ENCODE peak calls at places on chromosome 15, in nine cellular contexts. A is transverse colon, Y is body of pancreas, D is A549, N is K562, P is GM12892, O is breast epithelium, Z is H1, H is stomach. V is an unnamed sample.

GRCh38 chr15:89149501-89150101 is 61.3 kb downstream of the ABHD2 start:
- DNase-seq in A (no peak), Y (no peak), D (no peak), N (no peak), P (no peak), O (no peak), Z (no peak), H (no peak), V (no peak)

GRCh38 chr15:93362821-93363220 is 273.8 kb upstream of the RGMA start:
- DNase-seq in A (no peak), Y (no peak), D (no peak), N (peak; percentile 3), P (no peak), O (no peak), Z (no peak), H (no peak), V (no peak)

GRCh38 chr15:65085990-65086679 is 9.6 kb downstream of the KBTBD13 start:
- DNase-seq in A (peak; percentile 57), Y (peak; percentile 35), D (peak; percentile 64), N (peak; percentile 64), P (no peak), O (peak; percentile 53), Z (no peak), H (peak; percentile 38), V (peak; percentile 11)

GRCh38 chr15:56124391-56124790 is 119.3 kb downstream of the RFX7 start:
- DNase-seq in A (no peak), Y (no peak), D (no peak), N (no peak), P (no peak), O (no peak), Z (no peak), H (no peak), V (no peak)

GRCh38 chr15:60128000-60128376 is 123.9 kb downstream of the FOXB1 start:
- DNase-seq in A (no peak), Y (no peak), D (no peak), N (no peak), P (no peak), O (no peak), Z (no peak), H (no peak), V (no peak)

GRCh38 chr15:85443593-85444328 is 63.4 kb downstream of the AKAP13 start:
- DNase-seq in A (no peak), Y (peak; percentile 79), D (peak; percentile 82), N (no peak), P (no peak), O (no peak), Z (no peak), H (no peak), V (no peak)

GRCh38 chr15:65286069-65286703 is 497 bp downstream of the PARP16 start:
- DNase-seq in A (peak; percentile 62), Y (peak; percentile 44), D (peak; percentile 58), N (peak; percentile 51), P (no peak), O (no peak), Z (no peak), H (peak; percentile 51), V (peak; percentile 71)

GRCh38 chr15:88699861-88700260 is 61.0 kb downstream of the ISG20 start:
- DNase-seq in A (no peak), Y (no peak), D (no peak), N (no peak), P (no peak), O (no peak), Z (no peak), H (no peak), V (no peak)

GRCh38 chr15:34338347-34338746 is 766 bp upstream of the SLC12A6 start:
- DNase-seq in A (no peak), Y (no peak), D (no peak), N (no peak), P (no peak), O (no peak), Z (no peak), H (no peak), V (no peak)

GRCh38 chr15:34347951-34348638 is 5.0 kb downstream of the NUTM1 start:
- DNase-seq in A (no peak), Y (no peak), D (no peak), N (no peak), P (no peak), O (no peak), Z (no peak), H (no peak), V (no peak)

GRCh38 chr15:34341922-34342736 is 807 bp downstream of the NOP10 start:
- DNase-seq in A (no peak), Y (no peak), D (peak; percentile 21), N (peak; percentile 38), P (no peak), O (no peak), Z (no peak), H (no peak), V (peak; percentile 56)

GRCh38 chr15:34337557-34338306 is at the start of gene SLC12A6:
- DNase-seq in A (peak; percentile 94), Y (peak; percentile 91), D (peak; percentile 91), N (peak; percentile 95), P (peak; percentile 81), O (peak; percentile 69), Z (peak; percentile 43), H (peak; percentile 93), V (peak; percentile 97)

DNA sequence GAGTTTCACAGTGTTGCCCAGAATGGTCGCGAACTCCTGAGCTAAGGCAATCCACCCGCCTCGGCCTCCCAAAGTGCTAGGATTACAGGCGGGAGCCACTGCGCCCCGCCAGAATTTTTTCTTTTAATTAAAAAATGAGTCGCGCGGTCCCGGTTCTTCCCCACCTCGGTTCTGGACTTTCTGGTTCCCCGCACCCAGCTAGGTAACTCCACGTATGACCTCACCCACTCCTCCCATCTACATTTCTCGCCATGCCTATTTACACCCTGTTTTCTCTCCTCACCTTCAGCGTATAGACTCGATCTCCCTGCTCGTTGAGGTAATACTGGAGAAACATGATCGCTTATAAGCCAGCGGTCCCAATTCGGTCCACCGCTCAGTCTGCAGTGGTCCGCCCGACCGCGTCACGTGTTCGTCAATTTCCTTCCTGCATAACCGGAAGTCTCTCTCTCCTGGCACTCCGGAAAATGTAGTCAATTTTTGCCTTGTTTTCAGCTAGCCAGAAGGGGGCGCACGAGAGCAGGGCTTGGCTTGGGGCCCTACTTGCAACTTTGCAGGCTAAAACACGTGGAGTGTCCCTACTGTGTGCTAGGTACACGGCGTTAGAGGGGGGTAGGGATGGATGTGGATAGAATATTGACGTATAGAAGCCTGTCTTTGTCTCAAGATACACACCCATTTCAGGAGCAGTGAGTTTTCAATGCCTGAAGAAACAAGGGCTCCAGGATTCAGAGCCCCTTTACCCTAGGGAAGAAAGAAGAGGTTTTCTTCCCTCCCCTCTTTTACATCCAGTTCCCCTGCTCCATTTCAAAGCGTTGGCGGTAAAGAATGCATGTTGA is at the start of the genes NOP10 and NUTM1:
- DNase-seq in A (peak; percentile 93), Y (peak; percentile 92), D (peak; percentile 96), N (peak; percentile 96), P (peak; percentile 66), O (peak; percentile 82), Z (peak; percentile 98), H (peak; percentile 88), V (peak; percentile 97)
- TF ChIP-seq POLR2A in A (peak; percentile 85), Y (peak; percentile 87), D (peak; percentile 96), N (peak; percentile 98), P (peak; percentile 94), O (peak; percentile 54), Z (peak; percentile 87), H (no peak), V (peak; percentile 94)

GRCh38 chr15:34038404-34039179 is 412 bp downstream of the AVEN start:
- DNase-seq in A (peak; percentile 81), Y (peak; percentile 81), D (peak; percentile 86), N (peak; percentile 76), P (peak; percentile 50), O (peak; percentile 33), Z (no peak), H (peak; percentile 76), V (peak; percentile 87)
- TF ChIP-seq POLR2A in A (peak; percentile 24), Y (peak; percentile 41), D (peak; percentile 95), N (no peak), P (peak; percentile 88), O (no peak), Z (peak; percentile 83), H (no peak), V (peak; percentile 86)

DNA sequence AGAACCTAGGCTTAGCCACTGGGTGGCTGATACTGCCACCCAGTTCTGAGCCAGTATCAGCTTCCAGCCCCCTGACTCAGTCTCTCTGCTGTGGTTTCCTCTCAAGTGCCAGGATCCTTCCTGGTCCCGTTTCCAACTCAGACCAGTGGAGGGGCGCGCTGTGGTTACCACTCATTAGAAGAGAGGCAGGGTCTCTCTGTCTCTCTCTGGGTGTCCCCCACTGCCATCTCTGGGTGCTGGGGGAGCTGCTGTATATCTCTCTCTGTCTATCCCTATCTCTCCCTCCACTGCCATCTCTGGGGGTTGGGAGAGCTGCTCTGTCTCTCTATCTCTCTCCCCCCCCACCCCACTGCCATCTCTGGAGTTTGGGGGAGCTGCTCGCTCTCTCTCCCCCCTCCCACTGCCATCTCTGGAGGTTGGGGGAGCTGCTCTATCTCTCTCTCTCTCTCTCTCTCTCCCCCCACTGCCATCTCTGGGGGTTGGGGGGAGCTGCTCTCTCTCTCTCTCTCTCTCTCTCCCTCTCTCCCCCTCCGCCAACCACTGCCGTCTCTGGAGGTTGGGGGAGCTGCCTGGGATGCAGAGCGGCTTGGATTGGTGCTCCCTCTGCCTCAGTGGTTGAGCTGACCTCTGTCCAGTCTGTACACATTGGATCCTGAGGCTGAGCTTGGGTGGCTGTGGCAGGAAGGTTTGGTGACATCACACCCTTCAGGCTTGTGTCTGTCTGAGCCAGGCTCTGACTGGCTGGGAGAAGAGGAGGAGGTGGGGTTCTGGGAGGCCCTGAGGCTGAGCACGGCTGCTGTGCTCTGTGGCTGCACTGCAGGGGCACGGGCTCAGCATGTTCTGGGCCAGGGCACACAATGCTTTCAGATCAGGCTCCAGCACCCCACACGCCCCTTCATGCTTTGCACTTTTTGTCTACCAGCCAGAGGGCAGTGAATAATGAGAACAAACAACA is 98.9 kb downstream of the APBA2 start:
- DNase-seq in A (no peak), Y (no peak), D (no peak), N (peak; percentile 36), P (no peak), O (peak; percentile 17), Z (no peak), H (no peak), V (no peak)
- TF ChIP-seq POLR2A in A (no peak), Y (no peak), D (no peak), N (no peak), P (no peak), O (no peak), Z (no peak), H (no peak), V (no peak)

GRCh38 chr15:74616020-74616939 is 644 bp downstream of the CLK3 start:
- DNase-seq in A (peak; percentile 89), Y (peak; percentile 86), D (no peak), N (peak; percentile 76), P (peak; percentile 56), O (peak; percentile 70), Z (no peak), H (peak; percentile 87), V (peak; percentile 94)

GRCh38 chr15:74616996-74617395 is 1.4 kb downstream of the CLK3 start:
- DNase-seq in A (no peak), Y (no peak), D (no peak), N (peak; percentile 20), P (no peak), O (no peak), Z (no peak), H (no peak), V (peak; percentile 68)

GRCh38 chr15:74613953-74614743 is 1.5 kb upstream of the CLK3 start:
- DNase-seq in A (no peak), Y (no peak), D (no peak), N (no peak), P (peak; percentile 98), O (no peak), Z (no peak), H (no peak), V (no peak)

GRCh38 chr15:74614744-74615312 is 808 bp upstream of the CLK3 start:
- DNase-seq in A (peak; percentile 90), Y (peak; percentile 74), D (peak; percentile 64), N (peak; percentile 86), P (peak; percentile 58), O (peak; percentile 77), Z (no peak), H (peak; percentile 84), V (peak; percentile 88)

DNA sequence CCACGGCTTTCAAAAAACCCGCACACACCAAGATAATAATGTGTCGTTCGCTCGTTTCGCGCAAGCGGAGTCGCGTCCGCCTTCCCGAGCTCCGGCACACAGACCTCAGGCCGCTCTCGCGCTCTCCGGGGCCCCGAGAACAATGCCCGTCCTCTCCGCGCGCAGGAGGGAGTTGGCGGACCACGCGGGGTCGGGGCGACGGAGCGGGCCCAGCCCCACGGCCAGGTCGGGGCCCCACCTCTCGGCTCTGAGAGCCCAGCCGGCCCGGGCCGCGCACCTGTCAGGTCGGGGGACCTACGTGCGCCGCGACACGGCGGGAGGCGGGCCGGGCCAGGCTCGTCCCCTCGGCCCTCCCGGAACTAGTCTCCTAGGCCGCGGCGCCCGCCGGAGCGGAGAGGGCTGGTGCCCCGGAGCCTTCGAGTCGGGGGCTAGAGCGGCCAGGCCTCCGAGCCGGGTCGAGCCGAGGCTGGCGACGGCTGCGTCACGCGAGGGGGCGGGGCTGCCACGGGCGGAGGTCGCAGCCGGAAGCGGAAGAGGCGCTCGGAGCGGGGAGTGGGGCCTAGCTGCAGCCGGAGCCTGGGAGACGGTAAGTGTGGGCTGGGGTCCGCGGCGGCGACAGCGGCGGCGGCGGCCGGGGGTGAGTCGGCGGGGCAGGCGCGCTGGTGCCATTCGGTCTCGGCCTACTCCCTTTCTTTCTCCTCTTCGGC is at the start of gene CLK3:
- DNase-seq in A (peak; percentile 98), Y (peak; percentile 96), D (peak; percentile 92), N (peak; percentile 95), P (peak; percentile 100), O (peak; percentile 93), Z (peak; percentile 79), H (peak; percentile 98), V (peak; percentile 98)
- TF ChIP-seq POLR2A in A (peak; percentile 86), Y (peak; percentile 81), D (peak; percentile 56), N (peak; percentile 70), P (peak; percentile 77), O (peak; percentile 65), Z (peak; percentile 85), H (no peak), V (peak; percentile 76)

V was measured in erythroblast.